ENCODE peak calls at places on chromosomes 7 and 10, in five cellular contexts. F is GM12878, V is fibroblast of lung, A is stomach, Q is IMR-90. J is an unnamed sample.

GRCh38 chr10:74314166-74314565 is 163.1 kb downstream of the ADK start:
- DNase-seq in F (no peak), V (no peak), A (no peak), Q (no peak), J (no peak)

GRCh38 chr7:122885583-122886356 is 490 bp downstream of the CADPS2 start:
- DNase-seq in F (no peak), V (peak; percentile 51), A (peak; percentile 37), Q (no peak), J (peak; percentile 24)

GRCh38 chr10:31490858-31491504 is 172.0 kb downstream of the ZEB1 start:
- DNase-seq in F (peak; percentile 28), V (peak; percentile 46), A (no peak), Q (peak; percentile 52), J (peak; percentile 66)

GRCh38 chr7:101171442-101171837 is 6.1 kb upstream of the VGF start:
- DNase-seq in F (no peak), V (no peak), A (no peak), Q (no peak), J (no peak)

GRCh38 chr7:25429731-25430130 is 201.4 kb upstream of the NPVF start:
- DNase-seq in F (no peak), V (no peak), A (no peak), Q (no peak), J (peak; percentile 86)

GRCh38 chr7:47792521-47793121 is 155.6 kb downstream of the PKD1L1 start:
- DNase-seq in F (no peak), V (no peak), A (no peak), Q (no peak), J (peak; percentile 16)

GRCh38 chr10:74949024-74949423 is 122.6 kb downstream of the KAT6B start:
- DNase-seq in F (no peak), V (no peak), A (no peak), Q (peak; percentile 57), J (peak; percentile 33)

GRCh38 chr7:641269-641671 is 85.2 kb upstream of the DNAAF5 start:
- DNase-seq in F (no peak), V (peak; percentile 34), A (no peak), Q (no peak), J (no peak)

GRCh38 chr7:114155106-114155765 is 236.4 kb upstream of the PPP1R3A start:
- DNase-seq in F (no peak), V (no peak), A (no peak), Q (no peak), J (no peak)

GRCh38 chr10:132735923-132736391 is 50.0 kb downstream of the NKX6-2 start:
- DNase-seq in F (no peak), V (no peak), A (no peak), Q (no peak), J (no peak)

GRCh38 chr10:119829429-119829828 is 43.2 kb downstream of the MCMBP start:
- DNase-seq in F (no peak), V (no peak), A (no peak), Q (no peak), J (no peak)

GRCh38 chr7:49774459-49775064 is 1.1 kb downstream of the VWC2 start:
- DNase-seq in F (no peak), V (no peak), A (no peak), Q (no peak), J (no peak)

GRCh38 chr10:87915406-87915805 is 52.0 kb downstream of the PTEN start:
- DNase-seq in F (no peak), V (no peak), A (no peak), Q (no peak), J (no peak)

GRCh38 chr7:97499204-97499603 is 232.7 kb upstream of the TAC1 start:
- DNase-seq in F (no peak), V (no peak), A (peak; percentile 26), Q (no peak), J (peak; percentile 32)

GRCh38 chr10:90175161-90175681 is 473.8 kb downstream of the KIF20B start:
- DNase-seq in F (no peak), V (peak; percentile 65), A (no peak), Q (no peak), J (peak; percentile 80)

GRCh38 chr10:131774618-131775443 is 126.0 kb upstream of the PPP2R2D start:
- DNase-seq in F (no peak), V (no peak), A (peak; percentile 17), Q (no peak), J (no peak)

GRCh38 chr7:7641129-7641663 is 644 bp downstream of the UMAD1 start:
- DNase-seq in F (no peak), V (no peak), A (no peak), Q (peak; percentile 11), J (peak; percentile 28)

GRCh38 chr10:60733189-60733815 is 45.0 kb upstream of the CDK1 start:
- DNase-seq in F (no peak), V (peak; percentile 11), A (peak; percentile 78), Q (no peak), J (no peak)

GRCh38 chr10:5975641-5976473 is 1.5 kb downstream of the IL15RA start:
- DNase-seq in F (peak; percentile 89), V (no peak), A (peak; percentile 49), Q (peak; percentile 38), J (peak; percentile 51)

GRCh38 chr7:155043756-155044155 is 26.4 kb upstream of the HTR5A start:
- DNase-seq in F (no peak), V (no peak), A (no peak), Q (no peak), J (no peak)

GRCh38 chr10:24247841-24248240 is 38.9 kb downstream of the KIAA1217 start:
- DNase-seq in F (no peak), V (no peak), A (no peak), Q (no peak), J (no peak)

GRCh38 chr7:11261470-11261869 is 287.8 kb downstream of the PHF14 start:
- DNase-seq in F (no peak), V (peak; percentile 25), A (peak; percentile 34), Q (no peak), J (no peak)

GRCh38 chr10:74953214-74953613 is 126.8 kb downstream of the KAT6B start:
- DNase-seq in F (no peak), V (no peak), A (no peak), Q (no peak), J (no peak)

GRCh38 chr7:65798111-65799075 is 74.5 kb upstream of the VKORC1L1 start:
- DNase-seq in F (peak; percentile 67), V (peak; percentile 89), A (no peak), Q (peak; percentile 85), J (peak; percentile 76)

GRCh38 chr7:134611611-134612151 is 35.0 kb upstream of the BPGM start:
- DNase-seq in F (no peak), V (no peak), A (no peak), Q (no peak), J (no peak)

GRCh38 chr7:134613623-134614347 is 32.9 kb upstream of the BPGM start:
- DNase-seq in F (no peak), V (peak; percentile 99), A (no peak), Q (peak; percentile 99), J (peak; percentile 99)

GRCh38 chr7:134616611-134617010 is 30.0 kb upstream of the BPGM start:
- DNase-seq in F (no peak), V (no peak), A (no peak), Q (no peak), J (no peak)

GRCh38 chr7:134605978-134606923 is 40.4 kb upstream of the BPGM start:
- DNase-seq in F (no peak), V (peak; percentile 34), A (peak; percentile 75), Q (peak; percentile 67), J (peak; percentile 69)

DNA sequence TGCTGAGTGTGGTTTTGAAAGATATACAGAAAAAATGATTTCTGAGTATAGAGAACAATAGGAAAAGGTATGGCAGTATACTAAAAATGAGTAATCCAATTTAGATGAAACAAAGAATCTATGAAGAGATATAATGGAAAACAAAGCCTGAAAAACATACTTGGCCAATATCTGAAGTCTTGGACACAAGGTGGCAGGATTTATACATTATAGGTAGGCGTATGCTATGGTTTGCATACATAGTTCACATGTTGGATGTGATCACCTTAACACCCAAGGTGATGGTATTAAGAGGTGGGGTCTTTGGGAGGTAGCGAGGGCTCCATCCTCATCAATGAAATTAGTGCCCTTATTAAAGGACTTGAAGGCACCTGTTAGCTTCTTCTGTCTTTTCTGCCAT is 34.5 kb upstream of the BPGM start:
- DNase-seq in F (no peak), V (no peak), A (no peak), Q (no peak), J (no peak)
- TF ChIP-seq CTCF in F (no peak), V (no peak), A (no peak), Q (no peak), J (no peak)

GRCh38 chr7:37920619-37921339 is at the start of gene EPDR1:
- DNase-seq in F (no peak), V (peak; percentile 38), A (no peak), Q (no peak), J (no peak)
- H3K4me3 ChIP-seq in F (peak within 1 kb of the TSS; percentile 86), V (peak within 1 kb of the TSS; percentile 58), A (peak within 1 kb of the TSS; percentile 76), Q (no peak within 1 kb of the TSS), J (peak within 1 kb of the TSS; percentile 55)

DNA sequence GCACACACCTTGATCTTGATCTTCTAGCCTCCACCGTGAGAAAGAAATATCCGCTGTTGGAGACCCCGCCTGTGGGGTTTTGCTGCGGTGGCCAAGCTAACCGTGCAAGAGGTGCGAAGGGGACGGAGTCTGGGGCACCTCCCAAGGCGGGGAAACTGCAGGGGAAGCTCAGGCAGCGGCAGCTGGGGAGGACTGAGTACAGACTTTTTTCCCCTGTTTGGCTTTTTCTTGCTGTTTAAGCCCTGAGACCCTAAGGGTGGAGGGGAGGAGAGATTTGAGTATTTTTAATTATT is 108.0 kb downstream of the DNAJB6 start:
- DNase-seq in F (no peak), V (no peak), A (no peak), Q (no peak), J (no peak)
- TF ChIP-seq CTCF in F (no peak), V (no peak), A (no peak), Q (no peak), J (no peak)

GRCh38 chr10:124026337-124026939 is 67.0 kb downstream of the CHST15 start:
- DNase-seq in F (no peak), V (no peak), A (no peak), Q (no peak), J (no peak)
- H3K4me3 ChIP-seq in F (no peak overlapping the region), V (no peak overlapping the region), A (no peak overlapping the region), Q (no peak overlapping the region), J (no peak overlapping the region)

DNA sequence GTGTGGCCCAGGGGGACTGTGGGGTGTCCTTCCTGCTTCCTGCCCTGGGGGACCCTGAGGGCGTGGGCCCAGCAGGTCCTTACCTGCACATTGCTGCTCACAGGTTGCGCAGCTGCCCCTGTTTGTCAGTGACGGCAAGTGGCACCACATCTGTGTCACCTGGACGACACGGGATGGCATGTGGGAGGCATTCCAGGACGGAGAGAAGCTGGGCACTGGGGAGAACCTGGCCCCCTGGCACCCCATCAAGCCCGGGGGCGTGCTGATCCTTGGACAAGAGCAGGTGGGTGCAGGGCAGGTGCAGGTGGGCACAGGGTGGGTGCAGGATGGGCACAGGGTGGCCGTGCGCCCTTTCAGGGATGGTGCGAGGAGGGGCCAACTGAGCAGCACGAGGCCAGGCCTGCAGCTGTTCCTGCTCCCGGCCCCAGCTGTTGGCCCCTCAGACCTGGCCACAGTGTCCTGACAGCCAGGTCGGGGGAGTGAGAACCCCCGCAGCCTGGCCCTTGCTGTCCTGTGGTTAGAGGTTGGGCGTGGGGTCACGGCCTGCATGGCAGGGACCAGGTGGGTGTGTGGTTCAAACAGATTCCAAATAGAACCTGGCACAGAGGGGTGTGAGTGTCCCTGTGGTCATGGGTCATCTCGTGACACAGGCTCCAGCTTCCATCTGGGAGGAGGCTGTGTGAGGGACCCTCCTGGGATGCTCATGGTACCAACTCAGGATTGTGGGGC is 10.1 kb downstream of the NPTX2 start:
- DNase-seq in F (no peak), V (no peak), A (peak; percentile 16), Q (no peak), J (no peak)
- TF ChIP-seq CTCF in F (no peak), V (no peak), A (no peak), Q (no peak), J (no peak)

J was measured in fibroblast of mammary gland.